ENCODE peak calls at places on chromosomes 3 and 15, in eight cellular contexts. G, J, S, R, A, L, H and Z are unnamed samples.

GRCh38 chr3:188282871-188283270 is 128.9 kb downstream of the LPP start:
- DNase-seq in R (no peak), G (no peak), A (no peak), S (no peak), H (no peak), J (no peak), L (no peak), Z (no peak)

GRCh38 chr15:70853855-70854668 is at the start of gene LARP6:
- DNase-seq in J (peak), L (peak), G (peak), R (peak), H (no peak), A (peak), S (no peak), Z (peak)

GRCh38 chr15:54840999-54841398 is 355.7 kb downstream of the RSL24D1 start:
- DNase-seq in G (no peak), H (peak), S (no peak), L (no peak), A (no peak), J (no peak), R (no peak), Z (no peak)

GRCh38 chr3:98894791-98895576 is 6.5 kb downstream of the DCBLD2 start:
- DNase-seq in R (no peak), J (no peak), H (no peak), S (no peak), G (no peak), L (no peak), A (no peak), Z (no peak)

GRCh38 chr3:65481085-65481484 is 557.6 kb downstream of the MAGI1 start:
- DNase-seq in H (no peak), R (no peak), J (no peak), L (no peak), A (no peak), G (no peak), S (no peak), Z (no peak)

GRCh38 chr3:197718904-197719303 is 17.8 kb downstream of the RUBCN start:
- DNase-seq in S (no peak), H (no peak), R (no peak), L (peak), G (no peak), J (no peak), A (no peak), Z (no peak)

GRCh38 chr15:58179741-58180381 is 41.7 kb downstream of the AQP9 start:
- DNase-seq in R (no peak), L (peak), S (no peak), H (no peak), G (no peak), A (no peak), J (no peak), Z (no peak)

GRCh38 chr15:81111510-81112375 is 22.3 kb upstream of the CFAP161 start:
- DNase-seq in L (no peak), H (peak), R (no peak), A (no peak), J (no peak), G (no peak), S (no peak), Z (no peak)

GRCh38 chr3:13200951-13201350 is 127.7 kb upstream of the IQSEC1 start:
- DNase-seq in G (no peak), H (no peak), J (no peak), S (no peak), A (no peak), R (no peak), L (peak), Z (no peak)

GRCh38 chr3:155211266-155211665 is 82.2 kb downstream of the STRIT1 start:
- DNase-seq in L (no peak), H (no peak), A (no peak), J (no peak), R (no peak), G (no peak), S (no peak), Z (no peak)

GRCh38 chr15:80906159-80906775 is 83.4 kb downstream of the MESD start:
- DNase-seq in A (no peak), G (no peak), L (peak), H (no peak), R (no peak), S (no peak), J (peak), Z (no peak)

GRCh38 chr15:48101376-48101961 is 19.3 kb upstream of the SLC24A5 start:
- DNase-seq in R (no peak), G (no peak), H (no peak), L (no peak), S (no peak), J (no peak), A (no peak), Z (no peak)

GRCh38 chr3:2099028-2099671 is 484 bp downstream of the CNTN4 start:
- DNase-seq in J (no peak), H (no peak), S (no peak), R (no peak), A (no peak), G (peak), L (no peak), Z (peak)

GRCh38 chr3:134143828-134144390 is 106.8 kb downstream of the RYK start:
- DNase-seq in J (peak), A (no peak), H (no peak), S (no peak), R (no peak), G (no peak), L (no peak), Z (no peak)

GRCh38 chr3:58065700-58066167 is 57.5 kb downstream of the FLNB start:
- DNase-seq in H (no peak), S (no peak), J (peak), G (peak), L (no peak), R (no peak), A (no peak), Z (no peak)

GRCh38 chr3:58996730-58997129 is 53.1 kb downstream of the CFAP20DC start:
- DNase-seq in G (no peak), H (no peak), J (no peak), S (no peak), L (no peak), R (no peak), A (no peak), Z (no peak)

GRCh38 chr3:154889227-154889634 is 190.9 kb upstream of the MME start:
- DNase-seq in R (no peak), S (no peak), J (no peak), A (no peak), G (no peak), L (no peak), H (no peak), Z (no peak)

GRCh38 chr15:90174140-90174891 is 26.8 kb upstream of the SEMA4B start:
- DNase-seq in S (no peak), R (no peak), G (peak), L (peak), H (peak), A (no peak), J (peak), Z (peak)

GRCh38 chr3:11641316-11641682 is 2.4 kb downstream of the VGLL4 start:
- DNase-seq in H (no peak), S (no peak), G (no peak), J (no peak), L (peak), A (no peak), R (no peak), Z (no peak)

GRCh38 chr15:101168463-101168824 is 83.4 kb downstream of the CHSY1 start:
- DNase-seq in H (peak), S (no peak), G (peak), J (no peak), L (no peak), A (no peak), R (no peak), Z (no peak)

GRCh38 chr3:62892951-62893350 is 17.7 kb upstream of the CADPS start:
- DNase-seq in R (no peak), A (no peak), H (no peak), L (no peak), J (no peak), G (no peak), S (no peak), Z (no peak)

GRCh38 chr3:31813686-31814085 is 167.4 kb downstream of the OSBPL10 start:
- DNase-seq in G (no peak), S (no peak), R (no peak), A (no peak), L (no peak), H (no peak), J (no peak), Z (no peak)

GRCh38 chr15:75335313-75335704 is 554 bp upstream of the COMMD4 start:
- DNase-seq in R (no peak), S (no peak), L (no peak), A (no peak), H (no peak), J (no peak), G (no peak), Z (no peak)